ENCODE peak calls at places on chromosomes 1 and 21, in six cellular contexts. O, C, P, R, Y and A are unnamed samples.

GRCh38 chr1:171226757-171227370 is 21.4 kb upstream of the FMO1 start:
- DNase-seq in Y (peak; percentile 87), C (peak; percentile 84), O (no peak), P (no peak), R (peak; percentile 83), A (peak; percentile 26)

GRCh38 chr1:25065246-25066238 is 135.5 kb upstream of the RUNX3 start:
- DNase-seq in R (no peak), C (peak; percentile 32), P (no peak), Y (peak; percentile 44), O (no peak), A (no peak)

GRCh38 chr1:109547412-109548320 is 749 bp upstream of the GNAI3 start:
- DNase-seq in C (no peak), O (no peak), R (peak; percentile 27), Y (peak; percentile 26), P (no peak), A (no peak)

GRCh38 chr1:172357753-172358152 is 62.7 kb upstream of the C1orf105 start:
- DNase-seq in R (no peak), O (no peak), P (no peak), Y (no peak), C (no peak), A (no peak)

GRCh38 chr1:151340870-151341754 is 5.9 kb downstream of the RFX5 start:
- DNase-seq in P (no peak), R (peak; percentile 93), C (peak; percentile 85), Y (peak; percentile 87), O (no peak), A (no peak)

GRCh38 chr1:153526132-153526543 is 9.7 kb downstream of the S100A6 start:
- DNase-seq in C (no peak), O (no peak), P (no peak), R (no peak), Y (no peak), A (no peak)

GRCh38 chr1:86773331-86774288 is 69.2 kb downstream of the SH3GLB1 start:
- DNase-seq in P (no peak), C (no peak), Y (peak; percentile 51), O (no peak), R (peak; percentile 68), A (no peak)

GRCh38 chr21:32626633-32627196 is 14.5 kb upstream of the CFAP298 start:
- DNase-seq in C (peak; percentile 17), Y (peak; percentile 55), O (no peak), R (peak; percentile 19), P (no peak), A (no peak)

GRCh38 chr1:85678193-85678592 is 30.0 kb downstream of the ZNHIT6 start:
- DNase-seq in C (no peak), P (no peak), Y (no peak), R (no peak), O (no peak), A (no peak)

GRCh38 chr1:200982071-200982945 is 41.2 kb downstream of the KIF21B start:
- DNase-seq in C (no peak), R (no peak), Y (peak; percentile 23), P (no peak), O (no peak), A (no peak)

GRCh38 chr1:165892935-165893334 is 65.5 kb downstream of the UCK2 start:
- DNase-seq in R (no peak), Y (no peak), C (no peak), P (no peak), O (no peak), A (no peak)

GRCh38 chr1:185400057-185400456 is 83.0 kb upstream of the IVNS1ABP start:
- DNase-seq in O (no peak), Y (peak; percentile 76), P (no peak), C (peak; percentile 87), R (peak; percentile 71), A (no peak)

GRCh38 chr1:154145986-154146385 is 8.9 kb downstream of the NUP210L start:
- DNase-seq in C (no peak), P (no peak), O (no peak), R (peak; percentile 34), Y (no peak), A (no peak)

GRCh38 chr1:229972600-229973296 is 94.3 kb upstream of the GALNT2 start:
- DNase-seq in Y (no peak), O (no peak), C (no peak), P (no peak), R (no peak), A (no peak)

GRCh38 chr1:230123280-230124186 is 56.5 kb downstream of the GALNT2 start:
- DNase-seq in P (no peak), O (no peak), R (no peak), Y (no peak), C (peak; percentile 80), A (no peak)

GRCh38 chr1:202802034-202802433 is 6.2 kb downstream of the KDM5B start:
- DNase-seq in R (no peak), P (no peak), C (no peak), O (no peak), Y (no peak), A (no peak)

GRCh38 chr1:225508538-225509375 is 80.9 kb upstream of the LBR start:
- DNase-seq in Y (peak; percentile 99), C (peak; percentile 98), O (no peak), R (peak; percentile 98), P (no peak), A (no peak)

GRCh38 chr1:209222826-209223225 is 360.7 kb upstream of the CAMK1G start:
- DNase-seq in R (no peak), Y (no peak), C (no peak), P (no peak), O (no peak), A (no peak)

GRCh38 chr1:46131093-46131492 is 1.3 kb downstream of the PIK3R3 start:
- DNase-seq in O (no peak), P (no peak), R (peak; percentile 24), C (peak; percentile 43), Y (peak; percentile 36), A (no peak)

GRCh38 chr1:156816561-156817328 is at the start of gene SH2D2A:
- DNase-seq in P (peak; percentile 87), O (peak; percentile 90), C (no peak), R (peak; percentile 80), Y (no peak), A (no peak)

GRCh38 chr1:2372551-2373490 is 18.5 kb downstream of the MORN1 start:
- DNase-seq in O (peak; percentile 80), P (no peak), C (no peak), R (peak; percentile 77), Y (no peak), A (no peak)

GRCh38 chr21:42406201-42406601 is 2.5 kb downstream of the UBASH3A start:
- DNase-seq in Y (no peak), C (no peak), O (no peak), R (no peak), P (no peak), A (no peak)

GRCh38 chr21:26457817-26458216 is 115.3 kb downstream of the CYYR1 start:
- DNase-seq in P (no peak), Y (peak; percentile 29), O (no peak), C (no peak), R (no peak), A (no peak)

GRCh38 chr1:209768354-209768774 is 12.5 kb downstream of the TRAF3IP3 start:
- DNase-seq in Y (no peak), C (no peak), P (peak; percentile 62), O (no peak), R (no peak), A (no peak)

GRCh38 chr1:65310078-65310587 is 790 bp downstream of the DNAJC6 start:
- DNase-seq in Y (no peak), P (no peak), R (no peak), O (no peak), C (no peak), A (peak; percentile 45)

GRCh38 chr1:244030481-244031040 is 20.5 kb upstream of the ZBTB18 start:
- DNase-seq in O (no peak), C (no peak), R (no peak), P (no peak), Y (no peak), A (no peak)

GRCh38 chr1:186212574-186213224 is 162.4 kb downstream of the TPR start:
- DNase-seq in C (peak; percentile 93), Y (peak; percentile 98), P (no peak), O (no peak), R (peak; percentile 82), A (peak; percentile 21)

GRCh38 chr21:46459356-46460112 is 843 bp downstream of the DIP2A start:
- DNase-seq in R (peak; percentile 49), O (peak; percentile 93), C (peak; percentile 33), P (peak; percentile 7), Y (peak; percentile 47), A (no peak)

DNA sequence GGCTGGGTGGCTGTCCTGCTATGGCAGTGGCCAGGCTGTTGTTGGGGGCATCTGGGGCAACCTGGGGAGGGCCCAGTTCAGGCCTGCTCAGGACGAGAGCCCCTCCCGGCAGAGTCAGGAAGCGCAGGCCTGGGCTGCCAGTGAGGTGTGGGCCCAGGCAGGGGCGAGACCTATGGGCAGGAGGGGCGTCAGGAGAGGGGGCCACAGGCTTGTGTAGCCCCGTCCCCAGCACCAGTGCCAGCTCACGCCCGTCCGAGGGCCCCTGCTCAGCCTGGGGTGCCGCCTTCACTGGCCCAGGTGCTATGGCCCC is 28.1 kb downstream of the ARHGEF16 start:
- DNase-seq in R (no peak), O (no peak), Y (no peak), P (no peak), C (no peak), A (no peak)
- TF ChIP-seq CTCF in R (peak; percentile 52), O (no peak), Y (peak; percentile 36), P (no peak), C (no peak), A (no peak)

GRCh38 chr1:40133122-40133665 is 28.0 kb upstream of the RLF start:
- DNase-seq in O (no peak), P (no peak), Y (no peak), C (no peak), R (no peak), A (no peak)
- TF ChIP-seq CTCF in O (no peak), P (no peak), Y (no peak), C (no peak), R (no peak), A (no peak)

DNA sequence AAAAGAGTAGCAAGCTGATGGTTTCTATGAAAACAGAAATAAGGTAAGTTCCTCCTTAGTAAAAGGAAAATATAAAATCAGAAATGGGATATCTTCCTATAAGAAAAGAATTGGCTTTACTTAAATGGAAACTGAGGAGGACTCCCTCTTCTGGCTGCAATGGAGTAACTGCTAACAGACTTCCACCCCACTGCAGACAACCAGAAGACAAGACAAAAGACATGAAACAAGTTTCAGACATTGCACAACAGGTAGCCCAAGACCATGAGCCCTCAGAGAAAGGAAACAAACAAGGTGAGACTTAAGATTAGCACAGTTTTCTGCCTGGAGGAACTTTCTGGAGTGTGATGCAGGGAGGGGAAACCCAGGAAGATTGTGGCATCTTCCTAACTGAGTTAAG is 17.0 kb upstream of the OLFML2B start:
- DNase-seq in O (no peak), R (peak; percentile 58), P (no peak), C (peak; percentile 49), Y (peak; percentile 56), A (no peak)
- TF ChIP-seq CTCF in O (no peak), R (peak; percentile 80), P (no peak), C (peak; percentile 72), Y (peak; percentile 67), A (peak; percentile 34)

GRCh38 chr1:212700892-212701819 is 1.5 kb upstream of the BATF3 start:
- DNase-seq in Y (peak; percentile 41), R (peak; percentile 54), P (peak; percentile 6), O (peak; percentile 90), C (peak; percentile 64), A (no peak)

GRCh38 chr1:212698467-212699103 is 1.1 kb downstream of the BATF3 start:
- DNase-seq in P (no peak), Y (no peak), C (no peak), O (no peak), R (no peak), A (no peak)

GRCh38 chr1:212699839-212700596 is at the start of gene BATF3:
- DNase-seq in R (no peak), Y (no peak), C (no peak), O (peak; percentile 90), P (peak; percentile 19), A (no peak)

GRCh38 chr1:212700597-212700891 is 904 bp upstream of the BATF3 start:
- DNase-seq in O (no peak), C (no peak), Y (no peak), P (no peak), R (no peak), A (no peak)

GRCh38 chr1:212699104-212699838 is 369 bp downstream of the BATF3 start:
- DNase-seq in P (peak; percentile 25), C (peak; percentile 24), O (peak; percentile 86), R (peak; percentile 63), Y (no peak), A (no peak)
- TF ChIP-seq CTCF in P (peak; percentile 64), C (peak; percentile 47), O (no peak), R (peak; percentile 73), Y (peak; percentile 38), A (peak; percentile 43)